ENCODE peak calls at places on chromosomes 11 and 22, in nine cellular contexts. Y is ovary; I is pancreas; P is cardiac muscle cell; O is sigmoid colon; L is CD8-positive, alpha-beta T cell; C is psoas muscle; R is fibroblast of lung; X is IMR-90. B is an unnamed sample. For H3K4me1 and H3K36me3, the result is how much of the 10 kb centered on the place peaks cover.

GRCh38 chr11:74232316-74232950 is 61.3 kb downstream of the PPME1 start:
- DNase-seq in I (no peak), P (no peak), O (no peak), X (no peak), L (peak), R (no peak), Y (no peak), C (no peak), B (peak)

GRCh38 chr11:4185561-4185960 is 91.0 kb downstream of the RRM1 start:
- DNase-seq in I (no peak), P (no peak), C (no peak), R (no peak), X (no peak), L (no peak), Y (no peak), O (no peak), B (no peak)

GRCh38 chr11:75144716-75145014 is 6.2 kb upstream of the SLCO2B1 start:
- DNase-seq in L (no peak), X (no peak), C (no peak), P (no peak), I (no peak), O (peak), Y (no peak), R (no peak), B (no peak)

GRCh38 chr22:24982301-24983056 is 30.0 kb downstream of the KIAA1671 start:
- DNase-seq in P (no peak), X (no peak), C (no peak), I (no peak), R (no peak), Y (no peak), L (no peak), O (no peak), B (no peak)

GRCh38 chr22:32823024-32823730 is 21.7 kb downstream of the TIMP3 start:
- DNase-seq in P (peak), L (no peak), I (peak), R (no peak), O (peak), C (no peak), X (peak), Y (no peak), B (no peak)

GRCh38 chr11:120054016-120054752 is 83.7 kb downstream of the TRIM29 start:
- DNase-seq in Y (no peak), P (no peak), O (no peak), L (no peak), I (no peak), X (no peak), C (no peak), R (no peak), B (no peak)

GRCh38 chr22:35921777-35922176 is 106.8 kb downstream of the RBFOX2 start:
- DNase-seq in P (peak), C (peak), R (peak), I (peak), Y (no peak), L (peak), O (peak), X (peak), B (peak)

GRCh38 chr11:7448126-7448525 is 37.2 kb upstream of the OLFML1 start:
- DNase-seq in Y (no peak), O (no peak), C (no peak), P (peak), L (no peak), I (no peak), X (no peak), R (no peak), B (no peak)

GRCh38 chr22:38051261-38051660 is 5.9 kb upstream of the PICK1 start:
- DNase-seq in I (no peak), R (no peak), O (no peak), Y (no peak), P (no peak), L (no peak), X (no peak), C (no peak), B (no peak)

GRCh38 chr11:134725211-134725610 is 313.2 kb upstream of the B3GAT1 start:
- DNase-seq in P (no peak), Y (no peak), X (no peak), I (no peak), R (no peak), C (no peak), L (no peak), O (no peak), B (no peak)

GRCh38 chr11:44453213-44453612 is 112.2 kb upstream of the CD82 start:
- DNase-seq in R (no peak), X (no peak), I (peak), L (no peak), P (peak), O (no peak), C (no peak), Y (no peak), B (no peak)

GRCh38 chr11:36222755-36223635 is 66.2 kb downstream of the COMMD9 start:
- DNase-seq in C (no peak), L (no peak), I (no peak), Y (no peak), P (no peak), X (peak), R (peak), O (no peak), B (no peak)

GRCh38 chr11:93407777-93408401 is 77.3 kb downstream of the DEUP1 start:
- DNase-seq in O (no peak), C (no peak), I (no peak), P (no peak), L (no peak), R (peak), Y (no peak), X (peak), B (no peak)

GRCh38 chr11:115707180-115707905 is 203.1 kb upstream of the CADM1 start:
- DNase-seq in X (no peak), O (peak), R (no peak), Y (no peak), C (no peak), P (no peak), L (no peak), I (no peak), B (no peak)

GRCh38 chr11:64909653-64910343 is 7.2 kb downstream of the ATG2A start:
- DNase-seq in R (no peak), C (no peak), P (no peak), O (no peak), X (no peak), I (peak), L (no peak), Y (no peak), B (no peak)

GRCh38 chr11:18144243-18144642 is 11.9 kb downstream of the MRGPRX3 start:
- DNase-seq in R (no peak), O (no peak), Y (no peak), I (no peak), C (no peak), X (peak), P (no peak), L (no peak), B (no peak)

GRCh38 chr22:36510966-36511881 is 4.4 kb upstream of the FOXRED2 start:
- DNase-seq in C (no peak), L (peak), P (peak), R (peak), I (no peak), Y (no peak), X (peak), O (no peak), B (peak)

GRCh38 chr11:73178092-73178539 is 36.0 kb upstream of the FCHSD2 start:
- DNase-seq in I (peak), L (peak), X (peak), C (peak), R (peak), P (peak), O (peak), Y (peak), B (peak)

GRCh38 chr11:70303070-70303469 is 32.6 kb downstream of the PPFIA1 start:
- DNase-seq in Y (no peak), P (no peak), X (peak), C (no peak), I (no peak), L (no peak), R (peak), O (peak), B (no peak)

GRCh38 chr11:68684385-68685356 is at the start of gene GAL:
- DNase-seq in I (no peak), O (peak), L (no peak), Y (no peak), R (no peak), C (no peak), P (peak), X (no peak), B (no peak)

GRCh38 chr11:1869427-1870325 is 16.8 kb downstream of the LSP1 start:
- DNase-seq in X (no peak), L (no peak), Y (no peak), O (no peak), R (no peak), I (peak), P (no peak), C (peak), B (no peak)

GRCh38 chr11:46381836-46382643 is 571 bp downstream of the MDK start:
- DNase-seq in I (no peak), L (no peak), P (peak), Y (peak), X (no peak), O (peak), C (peak), R (no peak), B (no peak)

GRCh38 chr11:128497057-128497957 is 90.1 kb downstream of the ETS1 start:
- DNase-seq in O (peak), X (peak), I (no peak), Y (no peak), P (no peak), C (peak), L (no peak), R (peak), B (no peak)

GRCh38 chr11:12602421-12602820 is 71.8 kb upstream of the TEAD1 start:
- DNase-seq in X (no peak), Y (no peak), L (no peak), O (no peak), R (peak), I (no peak), C (no peak), P (no peak), B (no peak)

GRCh38 chr22:43985532-43985931 is 30.3 kb downstream of the SAMM50 start:
- DNase-seq in O (no peak), X (no peak), C (peak), R (no peak), P (no peak), I (no peak), Y (peak), L (no peak), B (no peak)

GRCh38 chr11:23320131-23320530 is 459.9 kb upstream of the CCDC179 start:
- DNase-seq in R (no peak), L (no peak), I (no peak), C (no peak), P (no peak), O (no peak), X (no peak), Y (no peak), B (no peak)

DNA sequence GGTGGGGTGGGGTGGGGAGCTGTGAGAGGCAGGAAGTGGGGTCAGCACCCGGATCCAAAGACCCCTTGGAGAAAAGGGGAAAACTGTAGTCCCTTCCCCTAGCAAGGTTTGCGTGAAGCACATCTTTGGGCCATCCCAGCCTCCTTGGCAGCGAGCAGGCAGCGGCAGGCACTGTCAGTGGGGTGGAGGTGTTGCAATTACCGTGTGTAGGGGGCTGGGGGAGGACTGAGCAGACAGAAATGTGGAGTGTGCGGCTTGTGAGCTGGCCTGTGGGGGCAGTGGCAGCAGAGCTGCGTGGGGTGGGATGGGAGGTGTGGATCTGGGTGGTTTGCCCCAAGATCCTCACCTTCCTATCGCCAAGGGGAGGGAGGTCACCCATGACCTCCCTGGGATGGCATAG is 16.4 kb downstream of the DAGLA start:
- DNase-seq in C (no peak), I (no peak), X (no peak), O (no peak), R (no peak), L (no peak), Y (no peak), P (no peak), B (peak)
- H3K4me1 ChIP-seq in C (half or more), I (half or more), X (under half), O (half or more), R (under half), L (under half), Y (under half), P (under half), B (under half)

GRCh38 chr22:23817146-23817545 is 21.7 kb downstream of the DERL3 start:
- DNase-seq in Y (no peak), R (no peak), P (no peak), O (no peak), L (no peak), X (no peak), I (no peak), C (no peak), B (no peak)

GRCh38 chr22:23818541-23818940 is 20.3 kb downstream of the DERL3 start:
- DNase-seq in P (no peak), C (no peak), I (no peak), X (no peak), O (no peak), L (no peak), R (no peak), Y (no peak), B (no peak)

GRCh38 chr22:23822101-23822671 is 16.6 kb downstream of the DERL3 start:
- DNase-seq in O (no peak), C (no peak), Y (no peak), P (no peak), R (no peak), X (no peak), I (no peak), L (no peak), B (no peak)

GRCh38 chr22:23823331-23823791 is 15.4 kb downstream of the DERL3 start:
- DNase-seq in I (no peak), O (peak), C (peak), X (no peak), P (no peak), R (no peak), Y (no peak), L (no peak), B (no peak)

GRCh38 chr22:23820748-23821211 is 18.0 kb downstream of the DERL3 start:
- DNase-seq in L (no peak), R (no peak), Y (no peak), C (no peak), P (no peak), I (no peak), X (no peak), O (no peak), B (no peak)
- H3K27ac ChIP-seq in L (no peak), R (no peak), Y (no peak), C (no peak), P (no peak), I (no peak), X (no peak), O (no peak), B (no peak)

GRCh38 chr11:15523576-15523975 is 408.9 kb downstream of the INSC start:
- DNase-seq in P (no peak), X (no peak), C (no peak), L (no peak), R (no peak), O (no peak), Y (no peak), I (no peak), B (no peak)
- H3K36me3 ChIP-seq in P (under half), X (under half), C (under half), L (under half), R (under half), O (under half), Y (under half), I (under half), B (under half)

DNA sequence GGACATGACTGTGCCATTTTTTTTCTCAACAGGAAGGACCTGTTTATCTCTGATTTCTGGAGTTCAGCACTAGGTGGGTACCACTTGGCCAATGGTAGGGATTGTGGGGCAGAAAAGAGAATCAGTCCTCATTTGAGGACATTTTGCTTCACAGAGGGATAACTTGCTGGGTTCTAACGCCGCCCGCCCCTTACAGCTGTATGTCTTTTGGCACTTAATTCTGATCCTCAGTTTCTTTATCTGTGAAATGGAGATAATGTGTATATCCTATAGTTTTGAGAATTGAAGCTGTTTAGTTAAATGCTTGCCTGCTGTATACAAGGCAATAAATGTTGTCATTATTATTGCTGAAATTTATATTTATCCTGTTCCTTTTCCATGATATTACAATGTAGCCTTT is 2.3 kb downstream of the SRRD start:
- DNase-seq in R (no peak), O (no peak), Y (no peak), C (no peak), P (no peak), X (no peak), L (no peak), I (no peak), B (no peak)
- H3K4me1 ChIP-seq in R (under half), O (under half), Y (under half), C (under half), P (under half), X (under half), L (under half), I (under half), B (under half)

GRCh38 chr11:121901853-121902252 is 214.2 kb downstream of the BLID start:
- DNase-seq in C (no peak), P (no peak), R (no peak), X (no peak), Y (no peak), L (no peak), O (no peak), I (no peak), B (no peak)

GRCh38 chr11:121907379-121907778 is 208.6 kb downstream of the BLID start:
- DNase-seq in X (no peak), O (no peak), Y (no peak), C (no peak), R (no peak), L (no peak), I (no peak), P (no peak), B (no peak)

GRCh38 chr11:121898913-121899312 is 217.1 kb downstream of the BLID start:
- DNase-seq in R (peak), I (no peak), P (no peak), O (no peak), X (peak), Y (no peak), C (no peak), L (no peak), B (no peak)

GRCh38 chr11:121899534-121899933 is 216.5 kb downstream of the BLID start:
- DNase-seq in R (no peak), O (no peak), C (no peak), Y (no peak), L (no peak), X (no peak), I (no peak), P (no peak), B (no peak)

DNA sequence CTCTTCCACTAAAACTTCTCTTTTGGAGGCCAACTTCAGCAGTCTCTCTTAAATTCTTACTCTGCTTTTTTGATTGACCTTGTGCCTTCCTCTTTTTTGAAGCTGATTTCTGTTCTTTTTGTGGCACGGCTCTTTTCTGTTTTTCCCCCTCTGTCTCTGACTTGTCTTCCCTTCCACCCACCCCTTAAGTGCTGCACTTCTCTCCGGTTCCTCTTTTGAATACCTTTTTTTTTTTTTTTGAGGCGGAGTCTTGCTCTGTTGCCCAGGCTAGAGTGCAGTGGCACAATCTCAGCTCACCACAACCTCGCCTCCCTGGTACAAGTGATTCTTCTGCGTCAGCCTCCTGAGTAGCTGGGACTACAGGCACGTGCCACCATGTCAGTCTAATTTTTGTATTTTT is 211.9 kb downstream of the BLID start:
- DNase-seq in X (no peak), R (no peak), Y (no peak), O (no peak), C (no peak), P (no peak), I (no peak), L (no peak), B (no peak)
- H3K27ac ChIP-seq in X (no peak), R (no peak), Y (no peak), O (no peak), C (no peak), P (no peak), I (no peak), L (no peak), B (no peak)

GRCh38 chr11:61793829-61794204 is 1.1 kb downstream of the FEN1 start:
- DNase-seq in O (no peak), X (no peak), L (no peak), I (no peak), P (no peak), Y (no peak), R (no peak), C (peak), B (no peak)

GRCh38 chr11:61791737-61792309 is 576 bp downstream of the TMEM258 start:
- DNase-seq in C (peak), L (no peak), O (peak), Y (peak), I (peak), P (peak), R (peak), X (peak), B (peak)

GRCh38 chr11:61794579-61794978 is 1.9 kb downstream of the FEN1 start:
- DNase-seq in Y (no peak), I (no peak), L (no peak), P (no peak), C (no peak), X (no peak), R (no peak), O (no peak), B (no peak)

GRCh38 chr11:61793084-61793828 is 545 bp downstream of the FEN1 start:
- DNase-seq in Y (no peak), O (no peak), X (no peak), R (no peak), C (peak), L (no peak), P (no peak), I (no peak), B (no peak)

DNA sequence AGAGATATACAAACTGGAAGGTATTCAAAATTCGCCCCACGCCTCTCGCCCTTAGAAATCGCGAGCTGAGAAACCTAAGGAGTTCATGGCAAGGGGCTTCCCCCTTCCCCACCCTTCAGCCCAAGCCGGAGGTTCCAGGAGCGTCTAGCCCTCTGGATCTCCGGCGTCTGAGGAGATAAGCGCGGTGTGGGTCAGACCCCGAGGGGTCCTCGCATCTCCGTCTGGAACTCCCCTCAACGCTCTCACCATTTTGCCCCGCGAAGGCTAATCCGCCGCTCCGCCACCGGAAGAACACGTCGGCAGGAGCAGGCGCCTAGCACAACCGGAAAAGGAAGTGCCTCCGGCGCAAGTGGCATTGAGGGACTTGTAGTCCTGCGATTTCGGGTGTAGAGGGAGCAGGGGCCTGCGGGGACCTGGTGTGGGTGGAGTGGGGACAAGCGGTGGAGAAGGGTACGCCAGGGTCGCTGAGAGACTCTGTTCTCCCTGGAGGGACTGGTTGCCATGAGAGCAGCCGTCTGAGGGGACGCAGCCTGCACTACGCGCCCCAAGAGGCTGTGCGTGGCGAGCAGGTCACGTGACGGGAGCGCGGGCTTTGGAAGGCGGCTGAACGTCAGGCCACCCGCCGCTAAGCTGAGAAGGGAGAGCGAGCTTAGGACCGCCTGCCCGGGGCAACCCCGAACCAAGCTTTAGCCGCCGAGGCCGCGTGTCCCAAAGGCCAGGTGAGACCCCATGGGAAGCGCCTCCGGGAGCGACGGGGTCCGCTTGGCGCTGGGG is at the start of the genes FEN1 and TMEM258:
- DNase-seq in L (peak), P (peak), X (peak), Y (peak), I (peak), C (peak), O (peak), R (peak), B (peak)
- H3K36me3 ChIP-seq in L (under half), P (under half), X (under half), Y (under half), I (under half), C (under half), O (under half), R (under half), B (under half)

GRCh38 chr22:39117585-39118191 is 20.6 kb downstream of the APOBEC3H start:
- DNase-seq in C (peak), Y (peak), R (peak), O (peak), L (peak), I (no peak), P (peak), X (peak), B (peak)
- H3K4me1 ChIP-seq in C (under half), Y (under half), R (under half), O (under half), L (under half), I (under half), P (under half), X (under half), B (under half)